ENCODE peak calls at places on chromosomes 2 and 18, in four cellular contexts. X, U, Y and T are unnamed samples.

GRCh38 chr2:240820014-240820606 is at the start of gene KIF1A:
- DNase-seq in X (peak; percentile 87), U (peak; percentile 64), Y (peak; percentile 33), T (peak; percentile 77)

GRCh38 chr18:44741551-44741950 is 60.9 kb downstream of the SETBP1 start:
- DNase-seq in X (peak; percentile 29), U (no peak), Y (no peak), T (no peak)

GRCh38 chr2:199901942-199902341 is 9.2 kb upstream of the C2orf69 start:
- DNase-seq in X (no peak), U (no peak), Y (no peak), T (no peak)

GRCh38 chr2:121888189-121888557 is 132.7 kb downstream of the TSN start:
- DNase-seq in X (no peak), U (no peak), Y (no peak), T (peak; percentile 43)

GRCh38 chr2:220785181-220785580 is 786.9 kb downstream of the EPHA4 start:
- DNase-seq in X (no peak), U (no peak), Y (no peak), T (no peak)

GRCh38 chr2:152355411-152355831 is 20.4 kb downstream of the FMNL2 start:
- DNase-seq in X (no peak), U (no peak), Y (no peak), T (no peak)

GRCh38 chr2:64454316-64455030 is 511 bp downstream of the LGALSL start:
- DNase-seq in X (peak; percentile 72), U (peak; percentile 42), Y (peak; percentile 65), T (peak; percentile 78)

GRCh38 chr18:26468931-26469340 is 79.4 kb downstream of the KCTD1 start:
- DNase-seq in X (no peak), U (peak; percentile 29), Y (no peak), T (no peak)

GRCh38 chr18:32289480-32290075 is 99.7 kb downstream of the MEP1B start:
- DNase-seq in X (peak; percentile 42), U (peak; percentile 57), Y (peak; percentile 54), T (no peak)

GRCh38 chr2:240217431-240218301 is 77.2 kb upstream of the OTOS start:
- DNase-seq in X (no peak), U (no peak), Y (peak; percentile 23), T (no peak)

GRCh38 chr2:188279093-188279445 is 12.6 kb upstream of the GULP1 start:
- DNase-seq in X (no peak), U (no peak), Y (no peak), T (no peak)

GRCh38 chr2:180647206-180647605 is 333.2 kb upstream of the UBE2E3 start:
- DNase-seq in X (no peak), U (no peak), Y (no peak), T (no peak)

GRCh38 chr2:200483729-200484198 is 26.1 kb downstream of the KCTD18 start:
- DNase-seq in X (no peak), U (peak; percentile 40), Y (peak; percentile 66), T (no peak)

GRCh38 chr18:34083910-34084309 is 140.8 kb downstream of the NOL4 start:
- DNase-seq in X (no peak), U (no peak), Y (no peak), T (no peak)

GRCh38 chr2:15588329-15588919 is 3.2 kb upstream of the DDX1 start:
- DNase-seq in X (peak; percentile 68), U (peak; percentile 74), Y (peak; percentile 61), T (no peak)
- TF ChIP-seq CTCF in X (peak; percentile 55), U (peak; percentile 78), Y (peak; percentile 21), T (peak; percentile 83)

GRCh38 chr2:20593072-20594034 is 57.5 kb downstream of the HS1BP3 start:
- DNase-seq in X (no peak), U (peak; percentile 49), Y (peak; percentile 69), T (no peak)
- TF ChIP-seq CTCF in X (no peak), U (no peak), Y (no peak), T (no peak)

GRCh38 chr18:58321986-58322385 is 278.0 kb downstream of the NEDD4L start:
- DNase-seq in X (peak; percentile 65), U (no peak), Y (peak; percentile 67), T (no peak)
- TF ChIP-seq CTCF in X (peak; percentile 66), U (peak; percentile 73), Y (peak; percentile 23), T (peak; percentile 66)

DNA sequence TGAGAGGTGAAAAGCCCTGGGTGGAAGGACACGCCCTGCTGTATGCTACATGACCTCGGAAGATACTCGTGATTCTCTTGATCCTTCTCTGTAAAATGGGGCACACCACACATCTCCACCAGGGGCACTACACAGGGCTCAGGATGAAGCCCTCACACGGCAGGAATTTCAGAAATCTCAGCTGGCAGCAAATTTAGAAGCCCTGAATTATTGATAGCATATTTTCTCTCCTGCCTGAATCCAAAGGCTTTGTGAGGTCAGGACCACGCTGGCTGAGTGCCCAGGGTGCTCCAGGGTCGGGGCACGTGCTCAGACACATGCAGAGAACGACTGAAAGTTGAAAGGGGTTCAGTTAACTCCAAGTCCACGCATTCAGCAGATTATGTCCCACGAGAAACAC is 42.1 kb upstream of the GALR1 start:
- DNase-seq in X (no peak), U (no peak), Y (peak; percentile 56), T (no peak)
- TF ChIP-seq CTCF in X (no peak), U (peak; percentile 52), Y (peak; percentile 50), T (peak; percentile 68)

GRCh38 chr18:21243041-21243431 is 1.0 kb downstream of the GREB1L start:
- DNase-seq in X (no peak), U (no peak), Y (no peak), T (no peak)

GRCh38 chr18:21241224-21242131 is 554 bp upstream of the GREB1L start:
- DNase-seq in X (no peak), U (peak; percentile 45), Y (no peak), T (no peak)

DNA sequence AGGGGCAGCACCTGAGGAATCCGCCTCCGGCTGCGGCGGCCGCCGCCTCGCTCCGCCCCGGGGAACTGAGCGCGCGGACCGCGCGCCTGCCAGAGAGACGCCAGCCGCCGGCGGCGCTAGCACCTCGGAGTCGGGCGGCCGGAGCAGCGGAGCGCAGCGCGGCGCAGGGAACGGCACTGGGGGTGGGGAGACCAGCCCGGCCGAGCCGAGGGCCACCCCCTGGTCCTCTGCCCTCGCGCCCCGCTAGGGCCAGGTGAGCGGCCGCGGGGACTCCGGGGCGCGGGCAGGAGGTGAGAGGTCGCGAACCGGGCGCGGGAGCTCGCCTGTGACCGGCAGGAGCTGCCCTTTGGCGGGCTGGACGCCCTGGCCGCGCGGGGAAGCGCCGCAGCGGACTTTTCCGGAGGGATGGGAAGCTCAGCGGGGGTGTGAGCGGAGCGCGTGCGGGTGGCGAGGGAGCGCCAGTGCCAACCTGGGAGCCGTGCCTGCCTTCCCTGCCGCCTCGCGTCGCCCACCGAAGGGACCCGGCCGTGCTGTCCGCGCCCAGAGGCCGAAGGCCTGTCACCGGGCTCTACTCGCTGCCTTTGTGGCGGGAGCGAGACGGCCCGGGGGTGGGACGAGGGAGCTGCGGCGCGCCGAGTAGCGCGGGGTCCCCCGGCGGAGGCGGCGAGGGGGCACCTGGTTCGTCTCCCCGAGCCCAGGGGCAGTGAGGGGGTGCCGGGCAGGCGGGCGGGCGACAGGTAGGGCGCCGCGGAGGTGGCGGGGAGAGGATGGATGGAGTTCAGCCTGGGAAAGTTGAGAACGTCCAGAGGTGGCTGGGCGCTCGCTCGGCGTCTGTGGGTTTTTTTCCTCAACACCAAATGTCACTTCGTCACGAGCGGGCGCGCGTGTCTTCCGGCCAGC is at the start of gene GREB1L:
- DNase-seq in X (peak; percentile 20), U (peak; percentile 70), Y (peak; percentile 63), T (peak; percentile 83)
- TF ChIP-seq CTCF in X (no peak), U (peak; percentile 52), Y (no peak), T (peak; percentile 60)

DNA sequence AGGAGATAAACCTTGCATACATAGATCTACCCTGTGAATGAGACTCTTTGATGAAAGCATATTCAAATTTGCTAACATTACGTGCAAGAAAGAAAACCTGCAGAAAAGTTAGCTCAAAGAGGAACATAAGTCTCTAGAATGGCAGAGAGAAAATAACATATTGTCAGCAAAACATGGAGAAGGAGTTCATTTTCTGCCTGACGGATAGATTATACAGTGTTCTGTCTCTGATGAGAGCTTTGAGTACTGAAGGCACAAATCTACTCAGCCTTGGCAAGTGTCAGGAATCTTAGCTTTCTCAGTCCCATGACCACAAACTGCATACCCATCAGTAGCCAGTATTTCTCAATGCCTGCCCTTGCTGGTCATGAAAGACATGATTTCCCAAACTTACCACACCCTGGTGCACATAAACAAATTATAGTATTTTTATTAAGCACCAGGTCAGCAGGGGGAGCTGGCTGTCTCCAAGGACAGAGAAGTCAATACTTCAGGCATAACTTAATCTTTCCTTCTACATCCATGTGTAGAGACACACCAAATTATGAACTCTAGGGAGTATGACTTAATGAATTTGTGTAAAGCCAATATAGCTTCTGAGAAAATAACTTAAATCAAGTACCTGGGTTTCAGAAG is 401.2 kb upstream of the SOX11 start:
- DNase-seq in X (no peak), U (no peak), Y (no peak), T (no peak)
- TF ChIP-seq CTCF in X (no peak), U (no peak), Y (no peak), T (no peak)

GRCh38 chr2:105125428-105125827 is 87.6 kb downstream of the MRPS9 start:
- DNase-seq in X (no peak), U (no peak), Y (no peak), T (no peak)

GRCh38 chr2:105125920-105126319 is 88.1 kb downstream of the MRPS9 start:
- DNase-seq in X (no peak), U (no peak), Y (no peak), T (no peak)

GRCh38 chr2:105118960-105119359 is 81.1 kb downstream of the MRPS9 start:
- DNase-seq in X (no peak), U (peak; percentile 40), Y (no peak), T (no peak)

GRCh38 chr2:105117565-105117964 is 79.7 kb downstream of the MRPS9 start:
- DNase-seq in X (no peak), U (no peak), Y (no peak), T (no peak)

DNA sequence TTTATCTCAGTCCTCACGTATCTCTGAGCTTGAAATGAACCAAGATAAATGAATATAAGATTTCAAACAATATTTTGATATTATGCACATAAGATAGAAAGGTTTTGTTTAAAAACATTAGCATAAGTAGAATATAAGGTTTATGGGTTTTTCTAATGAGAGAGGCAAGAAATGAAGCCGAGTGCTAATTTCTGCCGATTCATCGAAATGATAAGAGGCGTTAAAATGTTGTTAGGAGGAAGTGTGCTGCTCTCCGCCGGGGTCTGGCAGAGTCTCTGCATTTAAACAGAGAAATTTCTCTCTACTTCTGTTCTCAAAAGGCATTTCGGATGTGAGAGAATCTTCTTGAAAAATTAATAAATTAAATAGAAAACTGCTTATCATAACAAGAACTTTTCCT is 83.5 kb downstream of the MRPS9 start:
- DNase-seq in X (no peak), U (no peak), Y (no peak), T (no peak)
- TF ChIP-seq CTCF in X (no peak), U (no peak), Y (no peak), T (no peak)